ENCODE peak calls at places on chromosomes 2 and 18, in six cellular contexts. Z, F, Y, N, K and X are unnamed samples.
A peak's percentile ranks its signal among the peaks of the same experiment; 100 is the strongest.

GRCh38 chr2:148794558-148794957 is 80.5 kb upstream of the KIF5C start:
- DNase-seq in Z (no peak), K (no peak), Y (peak; percentile 76), N (no peak), F (no peak), X (peak; percentile 50)

GRCh38 chr2:6800553-6800952 is 65.2 kb downstream of the CMPK2 start:
- DNase-seq in F (no peak), N (no peak), Y (peak; percentile 54), K (no peak), Z (no peak), X (peak; percentile 62)

GRCh38 chr18:44556296-44556695 is 124.4 kb upstream of the SETBP1 start:
- DNase-seq in K (no peak), N (no peak), Z (no peak), F (no peak), Y (no peak), X (no peak)

GRCh38 chr18:68840554-68841263 is 42.8 kb downstream of the CCDC102B start:
- DNase-seq in Z (no peak), K (no peak), N (peak; percentile 6), F (peak; percentile 77), Y (peak; percentile 97), X (peak; percentile 97)

GRCh38 chr18:6557470-6558245 is 142.9 kb upstream of the L3MBTL4 start:
- DNase-seq in F (no peak), N (no peak), K (no peak), Y (no peak), Z (peak; percentile 75), X (no peak)

GRCh38 chr2:235087812-235088607 is 136.2 kb downstream of the SH3BP4 start:
- DNase-seq in F (no peak), Y (no peak), N (peak; percentile 27), Z (no peak), K (no peak), X (no peak)

GRCh38 chr2:172072279-172072678 is 13.0 kb upstream of the DLX1 start:
- DNase-seq in F (no peak), K (no peak), N (no peak), Y (no peak), Z (no peak), X (no peak)

GRCh38 chr18:78526923-78527775 is 452.5 kb upstream of the SALL3 start:
- DNase-seq in Z (peak; percentile 55), K (no peak), N (peak; percentile 11), F (no peak), Y (no peak), X (no peak)

GRCh38 chr2:55946793-55947192 is 23.2 kb upstream of the EFEMP1 start:
- DNase-seq in F (no peak), N (no peak), Z (no peak), K (no peak), Y (no peak), X (no peak)

GRCh38 chr2:227388537-227389011 is 825 bp upstream of the SCYGR1 start:
- DNase-seq in F (no peak), K (no peak), Y (peak; percentile 98), Z (no peak), N (no peak), X (no peak)

GRCh38 chr2:127220102-127220806 is at the start of gene CYP27C1:
- DNase-seq in Z (peak; percentile 45), Y (no peak), F (peak; percentile 79), K (no peak), N (peak; percentile 44), X (peak; percentile 37)

GRCh38 chr18:9823805-9824473 is 61.8 kb upstream of the TXNDC2 start:
- DNase-seq in F (no peak), Z (no peak), N (no peak), Y (peak; percentile 65), K (no peak), X (no peak)
- H3K23ac ChIP-seq in F (no peak overlapping the region), Z (no peak overlapping the region), N (no peak overlapping the region), Y (peak overlapping the region; percentile 26), K (no peak overlapping the region), X (no peak overlapping the region)

GRCh38 chr2:79210274-79210917 is 50.8 kb upstream of the REG3A start:
- DNase-seq in N (no peak), F (no peak), Y (no peak), Z (no peak), K (no peak), X (no peak)
- H3K23ac ChIP-seq in N (no peak overlapping the region), F (no peak overlapping the region), Y (no peak overlapping the region), Z (no peak overlapping the region), K (no peak overlapping the region), X (no peak overlapping the region)

DNA sequence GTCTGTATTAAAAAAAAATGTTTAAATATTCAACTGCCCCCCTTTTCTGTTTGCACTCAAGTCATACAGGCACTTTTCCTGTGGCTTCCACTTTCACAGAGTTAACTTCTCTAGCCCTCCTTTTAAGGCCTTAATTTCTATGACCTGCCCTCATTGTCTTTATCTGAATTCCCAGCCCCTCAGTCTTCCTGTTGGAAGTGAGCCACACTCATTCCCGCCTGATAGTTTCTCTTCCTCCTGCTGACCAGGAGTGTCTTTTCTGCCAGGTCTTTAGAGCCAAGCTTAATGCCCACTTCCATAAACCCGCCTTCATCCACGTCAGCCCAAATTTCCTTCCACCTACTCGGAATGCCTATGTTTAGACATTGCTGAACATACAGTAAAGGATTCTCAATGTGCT is 10.5 kb downstream of the COPS8 start:
- DNase-seq in K (no peak), F (no peak), Y (no peak), N (no peak), Z (no peak), X (no peak)
- H3K23ac ChIP-seq in K (no peak overlapping the region), F (no peak overlapping the region), Y (peak overlapping the region; percentile 60), N (no peak overlapping the region), Z (no peak overlapping the region), X (no peak overlapping the region)

GRCh38 chr2:2523395-2524339 is 192.6 kb upstream of the MYT1L start:
- DNase-seq in Y (no peak), N (no peak), K (no peak), F (no peak), Z (no peak), X (no peak)
- H3K23ac ChIP-seq in Y (no peak overlapping the region), N (no peak overlapping the region), K (no peak overlapping the region), F (no peak overlapping the region), Z (no peak overlapping the region), X (no peak overlapping the region)

DNA sequence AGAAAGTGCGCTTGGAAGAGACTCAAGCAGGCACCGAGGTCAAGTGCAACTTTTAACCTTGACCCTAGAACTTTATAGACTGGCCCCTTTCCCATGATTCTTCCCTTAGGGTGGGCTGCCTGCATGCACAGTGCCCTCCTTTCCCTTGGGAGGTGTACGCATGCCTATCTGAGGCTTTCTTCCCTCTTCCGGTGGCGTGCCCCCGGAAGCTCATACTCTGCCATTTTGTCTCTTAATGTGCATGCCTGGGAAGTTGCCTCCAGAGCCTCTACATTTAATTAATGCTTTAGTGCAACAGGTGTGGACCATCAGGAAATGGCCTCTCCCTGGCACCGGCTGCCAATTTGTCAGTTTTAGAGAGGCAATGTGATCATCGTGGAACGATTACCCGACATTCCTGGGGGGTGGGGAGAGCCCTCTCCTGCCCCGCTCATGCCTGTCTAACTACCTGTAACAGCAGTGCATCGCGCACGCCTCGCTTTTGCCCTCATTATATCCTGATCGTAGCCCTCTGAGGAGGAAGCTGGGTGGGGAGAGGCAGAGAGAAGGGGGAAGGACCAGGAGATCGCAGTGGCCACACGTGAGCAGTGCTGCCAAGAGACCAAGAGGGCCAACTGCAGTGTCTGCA is 194.8 kb downstream of the TFCP2L1 start:
- DNase-seq in N (no peak), Z (no peak), Y (no peak), F (no peak), K (no peak), X (no peak)
- H3K23ac ChIP-seq in N (peak overlapping the region; percentile 67), Z (no peak overlapping the region), Y (no peak overlapping the region), F (no peak overlapping the region), K (no peak overlapping the region), X (no peak overlapping the region)

DNA sequence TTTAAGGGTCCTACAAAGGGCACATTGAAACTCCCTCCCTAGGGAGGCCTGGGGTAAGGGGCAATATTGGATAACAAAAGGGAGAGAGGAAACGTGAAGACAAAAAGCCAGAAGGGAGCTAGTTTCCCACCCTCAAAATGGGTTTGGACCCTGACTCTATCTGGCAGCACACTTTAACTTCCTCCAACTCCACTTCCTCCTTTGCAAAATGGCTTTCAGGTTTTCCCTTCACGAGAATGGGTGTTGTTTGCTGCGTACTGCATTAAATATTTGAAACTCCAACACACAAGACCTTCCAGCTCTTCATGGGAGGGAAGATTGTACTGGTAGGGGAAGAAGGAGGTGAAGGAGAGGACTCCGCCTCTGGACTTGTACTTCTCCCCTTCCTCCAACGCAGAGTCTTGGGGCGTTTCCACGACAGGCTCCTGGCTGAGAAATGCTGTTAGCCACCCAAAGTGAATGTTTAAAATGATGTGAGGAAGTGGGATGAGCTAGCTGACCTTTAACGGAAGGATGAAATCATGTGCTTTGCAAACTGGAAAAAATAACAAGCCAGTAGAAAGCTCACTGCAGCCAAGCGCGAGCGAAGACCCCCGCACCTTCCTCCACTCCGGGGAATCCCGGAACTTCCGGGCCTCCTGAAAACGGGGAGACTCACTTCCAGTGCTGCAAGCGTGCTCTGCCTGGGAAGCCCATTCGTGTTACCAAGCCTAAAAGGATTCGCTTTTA is 85.6 kb downstream of the VIT start:
- DNase-seq in K (no peak), N (no peak), F (no peak), Y (no peak), Z (no peak), X (no peak)
- H3K23ac ChIP-seq in K (no peak overlapping the region), N (no peak overlapping the region), F (no peak overlapping the region), Y (no peak overlapping the region), Z (no peak overlapping the region), X (no peak overlapping the region)

DNA sequence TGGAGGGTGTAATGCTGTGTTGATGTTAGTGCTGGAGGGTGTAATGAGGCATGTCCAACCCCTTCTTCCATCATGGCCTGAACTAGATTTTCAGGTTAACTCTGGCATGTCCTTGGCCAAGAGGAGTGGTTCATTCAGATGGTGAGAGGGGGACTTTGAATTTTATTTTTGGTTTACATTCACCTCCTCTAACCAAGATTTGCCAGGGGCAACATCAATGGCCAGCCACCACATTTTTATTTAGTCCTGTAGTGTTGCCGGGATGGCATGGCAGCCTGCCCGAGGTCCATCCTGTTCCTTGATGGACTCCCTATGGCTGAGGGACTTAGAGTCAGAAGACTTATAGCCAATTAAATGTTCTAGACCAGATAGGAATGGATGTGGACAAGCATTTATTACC is 484.6 kb upstream of the HS6ST1 start:
- DNase-seq in K (no peak), N (no peak), Y (no peak), Z (no peak), F (no peak), X (no peak)
- H3K23ac ChIP-seq in K (no peak overlapping the region), N (no peak overlapping the region), Y (no peak overlapping the region), Z (no peak overlapping the region), F (no peak overlapping the region), X (no peak overlapping the region)

DNA sequence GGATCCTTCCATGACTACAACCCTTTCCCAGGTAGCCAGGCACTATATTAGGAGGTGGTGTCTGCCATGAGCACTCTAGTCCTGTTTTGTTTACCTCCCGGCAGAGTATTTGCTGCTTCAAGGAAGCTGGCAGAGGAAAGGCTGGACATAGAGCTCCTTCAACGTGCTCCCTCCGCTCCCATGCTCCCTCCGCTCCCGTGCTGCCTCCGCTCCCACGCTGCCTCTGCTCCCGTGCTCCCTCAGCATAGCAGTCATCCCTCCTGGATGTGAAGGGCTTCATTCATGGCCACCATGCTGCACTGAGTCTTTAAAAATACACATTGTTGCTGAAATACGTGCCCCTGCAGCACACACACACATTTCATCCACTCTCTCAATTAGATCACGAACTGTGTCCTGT is 181.9 kb upstream of the MYT1L start:
- DNase-seq in K (no peak), N (no peak), Z (no peak), F (no peak), Y (no peak), X (no peak)
- H3K23ac ChIP-seq in K (no peak overlapping the region), N (peak overlapping the region; percentile 48), Z (no peak overlapping the region), F (no peak overlapping the region), Y (no peak overlapping the region), X (no peak overlapping the region)